ENCODE peak calls at places on chromosomes 4 and X, in ten cellular contexts. One of them, this sample, is unnamed. For H3K36me3, the result is how much of the 10 kb centered on the place peaks cover.

GRCh38 chr4:98838977-98839618 is 89.8 kb downstream of the EIF4E start:
- DNase-seq in HCT116: peak
- DNase-seq in gastrocnemius medialis: no peak
- DNase-seq in stomach: no peak
- DNase-seq in mesendoderm: peak
- DNase-seq in neural progenitor cell: no peak
- DNase-seq in CD4-positive, alpha-beta memory T cell: no peak
- DNase-seq in pancreas: no peak
- DNase-seq in CD8-positive, alpha-beta T cell: no peak
- DNase-seq in adipocyte: no peak
- DNase-seq in this sample: no peak

GRCh38 chr4:74366367-74366891 is 1.5 kb downstream of the EREG start:
- DNase-seq in mesendoderm: no peak
- DNase-seq in neural progenitor cell: no peak
- DNase-seq in CD8-positive, alpha-beta T cell: no peak
- DNase-seq in pancreas: no peak
- DNase-seq in gastrocnemius medialis: no peak
- DNase-seq in CD4-positive, alpha-beta memory T cell: no peak
- DNase-seq in HCT116: no peak
- DNase-seq in stomach: no peak
- DNase-seq in adipocyte: no peak
- DNase-seq in this sample: no peak

GRCh38 chr4:10605746-10606482 is 78.7 kb downstream of the CLNK start:
- DNase-seq in CD4-positive, alpha-beta memory T cell: no peak
- DNase-seq in stomach: no peak
- DNase-seq in pancreas: no peak
- DNase-seq in HCT116: no peak
- DNase-seq in neural progenitor cell: no peak
- DNase-seq in CD8-positive, alpha-beta T cell: no peak
- DNase-seq in gastrocnemius medialis: no peak
- DNase-seq in mesendoderm: no peak
- DNase-seq in adipocyte: peak
- DNase-seq in this sample: no peak

GRCh38 chrX:46572295-46572936 is 1.1 kb upstream of the CHST7 start:
- DNase-seq in mesendoderm: no peak
- DNase-seq in pancreas: no peak
- DNase-seq in CD8-positive, alpha-beta T cell: no peak
- DNase-seq in CD4-positive, alpha-beta memory T cell: peak
- DNase-seq in HCT116: no peak
- DNase-seq in stomach: no peak
- DNase-seq in neural progenitor cell: no peak
- DNase-seq in gastrocnemius medialis: no peak
- DNase-seq in adipocyte: no peak
- DNase-seq in this sample: peak

GRCh38 chrX:134512566-134512965 is 52.6 kb downstream of the HPRT1 start:
- DNase-seq in CD4-positive, alpha-beta memory T cell: no peak
- DNase-seq in pancreas: no peak
- DNase-seq in CD8-positive, alpha-beta T cell: no peak
- DNase-seq in gastrocnemius medialis: no peak
- DNase-seq in mesendoderm: peak
- DNase-seq in neural progenitor cell: no peak
- DNase-seq in HCT116: peak
- DNase-seq in adipocyte: peak
- DNase-seq in stomach: no peak
- DNase-seq in this sample: peak

GRCh38 chr4:184845367-184846011 is 19.7 kb upstream of the ACSL1 start:
- DNase-seq in neural progenitor cell: no peak
- DNase-seq in adipocyte: peak
- DNase-seq in HCT116: no peak
- DNase-seq in mesendoderm: no peak
- DNase-seq in gastrocnemius medialis: no peak
- DNase-seq in CD4-positive, alpha-beta memory T cell: no peak
- DNase-seq in stomach: no peak
- DNase-seq in CD8-positive, alpha-beta T cell: no peak
- DNase-seq in pancreas: no peak
- DNase-seq in this sample: no peak

GRCh38 chrX:16892504-16893362 is 22.6 kb upstream of the RBBP7 start:
- DNase-seq in gastrocnemius medialis: peak
- DNase-seq in neural progenitor cell: peak
- DNase-seq in CD4-positive, alpha-beta memory T cell: peak
- DNase-seq in HCT116: peak
- DNase-seq in CD8-positive, alpha-beta T cell: peak
- DNase-seq in stomach: peak
- DNase-seq in adipocyte: peak
- DNase-seq in mesendoderm: peak
- DNase-seq in pancreas: no peak
- DNase-seq in this sample: peak

GRCh38 chr4:115965588-115965987 is 852.2 kb upstream of the NDST4 start:
- DNase-seq in CD4-positive, alpha-beta memory T cell: no peak
- DNase-seq in CD8-positive, alpha-beta T cell: no peak
- DNase-seq in adipocyte: no peak
- DNase-seq in pancreas: no peak
- DNase-seq in gastrocnemius medialis: no peak
- DNase-seq in neural progenitor cell: no peak
- DNase-seq in stomach: no peak
- DNase-seq in HCT116: no peak
- DNase-seq in mesendoderm: no peak
- DNase-seq in this sample: no peak

GRCh38 chr4:56080384-56080783 is 131.6 kb downstream of the CEP135 start:
- DNase-seq in adipocyte: no peak
- DNase-seq in stomach: no peak
- DNase-seq in neural progenitor cell: no peak
- DNase-seq in mesendoderm: no peak
- DNase-seq in pancreas: no peak
- DNase-seq in gastrocnemius medialis: no peak
- DNase-seq in CD4-positive, alpha-beta memory T cell: no peak
- DNase-seq in HCT116: no peak
- DNase-seq in CD8-positive, alpha-beta T cell: no peak
- DNase-seq in this sample: no peak

GRCh38 chrX:150438165-150438564 is 75.0 kb downstream of the MAMLD1 start:
- DNase-seq in pancreas: no peak
- DNase-seq in stomach: no peak
- DNase-seq in mesendoderm: no peak
- DNase-seq in gastrocnemius medialis: no peak
- DNase-seq in adipocyte: peak
- DNase-seq in CD4-positive, alpha-beta memory T cell: no peak
- DNase-seq in neural progenitor cell: no peak
- DNase-seq in HCT116: no peak
- DNase-seq in CD8-positive, alpha-beta T cell: no peak
- DNase-seq in this sample: no peak

GRCh38 chr4:95181446-95182306 is 367.1 kb downstream of the UNC5C start:
- DNase-seq in pancreas: no peak
- DNase-seq in CD8-positive, alpha-beta T cell: no peak
- DNase-seq in neural progenitor cell: peak
- DNase-seq in stomach: no peak
- DNase-seq in adipocyte: no peak
- DNase-seq in HCT116: no peak
- DNase-seq in CD4-positive, alpha-beta memory T cell: peak
- DNase-seq in gastrocnemius medialis: no peak
- DNase-seq in mesendoderm: peak
- DNase-seq in this sample: no peak

GRCh38 chr4:148270600-148270999 is 171.6 kb downstream of the NR3C2 start:
- DNase-seq in HCT116: no peak
- DNase-seq in CD8-positive, alpha-beta T cell: no peak
- DNase-seq in neural progenitor cell: no peak
- DNase-seq in CD4-positive, alpha-beta memory T cell: no peak
- DNase-seq in pancreas: no peak
- DNase-seq in stomach: no peak
- DNase-seq in gastrocnemius medialis: no peak
- DNase-seq in mesendoderm: no peak
- DNase-seq in adipocyte: no peak
- DNase-seq in this sample: no peak

GRCh38 chrX:87693204-87693603 is 175.6 kb downstream of the KLHL4 start:
- DNase-seq in mesendoderm: no peak
- DNase-seq in neural progenitor cell: no peak
- DNase-seq in pancreas: no peak
- DNase-seq in HCT116: no peak
- DNase-seq in gastrocnemius medialis: no peak
- DNase-seq in stomach: no peak
- DNase-seq in CD8-positive, alpha-beta T cell: no peak
- DNase-seq in adipocyte: no peak
- DNase-seq in CD4-positive, alpha-beta memory T cell: no peak
- DNase-seq in this sample: no peak

GRCh38 chr4:139050436-139050835 is 34.9 kb downstream of the NOCT start:
- DNase-seq in CD4-positive, alpha-beta memory T cell: no peak
- DNase-seq in gastrocnemius medialis: no peak
- DNase-seq in neural progenitor cell: no peak
- DNase-seq in pancreas: no peak
- DNase-seq in adipocyte: peak
- DNase-seq in HCT116: no peak
- DNase-seq in mesendoderm: no peak
- DNase-seq in stomach: no peak
- DNase-seq in CD8-positive, alpha-beta T cell: no peak
- DNase-seq in this sample: no peak

GRCh38 chr4:109912706-109913621 is at the start of gene EGF:
- DNase-seq in stomach: no peak
- DNase-seq in CD8-positive, alpha-beta T cell: no peak
- DNase-seq in adipocyte: peak
- DNase-seq in CD4-positive, alpha-beta memory T cell: no peak
- DNase-seq in HCT116: no peak
- DNase-seq in neural progenitor cell: peak
- DNase-seq in gastrocnemius medialis: no peak
- DNase-seq in mesendoderm: peak
- DNase-seq in pancreas: no peak
- DNase-seq in this sample: no peak

GRCh38 chr4:53763813-53764597 is 172.7 kb upstream of the LNX1 start:
- DNase-seq in neural progenitor cell: peak
- DNase-seq in CD8-positive, alpha-beta T cell: no peak
- DNase-seq in pancreas: no peak
- DNase-seq in CD4-positive, alpha-beta memory T cell: no peak
- DNase-seq in HCT116: no peak
- DNase-seq in gastrocnemius medialis: no peak
- DNase-seq in adipocyte: peak
- DNase-seq in mesendoderm: peak
- DNase-seq in stomach: no peak
- DNase-seq in this sample: no peak

GRCh38 chr4:45650545-45650944 is 473.3 kb downstream of the GABRG1 start:
- DNase-seq in pancreas: no peak
- DNase-seq in adipocyte: no peak
- DNase-seq in stomach: no peak
- DNase-seq in HCT116: no peak
- DNase-seq in neural progenitor cell: no peak
- DNase-seq in mesendoderm: no peak
- DNase-seq in CD4-positive, alpha-beta memory T cell: no peak
- DNase-seq in CD8-positive, alpha-beta T cell: no peak
- DNase-seq in gastrocnemius medialis: no peak
- DNase-seq in this sample: no peak

GRCh38 chr4:1249731-1250526 is 999 bp upstream of the CTBP1 start:
- DNase-seq in CD4-positive, alpha-beta memory T cell: peak
- DNase-seq in adipocyte: no peak
- DNase-seq in stomach: no peak
- DNase-seq in neural progenitor cell: no peak
- DNase-seq in mesendoderm: no peak
- DNase-seq in pancreas: peak
- DNase-seq in CD8-positive, alpha-beta T cell: peak
- DNase-seq in HCT116: no peak
- DNase-seq in gastrocnemius medialis: no peak
- DNase-seq in this sample: peak
- H3K36me3 ChIP-seq in CD4-positive, alpha-beta memory T cell: under half
- H3K36me3 ChIP-seq in adipocyte: under half
- H3K36me3 ChIP-seq in stomach: under half
- H3K36me3 ChIP-seq in neural progenitor cell: under half
- H3K36me3 ChIP-seq in mesendoderm: under half
- H3K36me3 ChIP-seq in pancreas: under half
- H3K36me3 ChIP-seq in CD8-positive, alpha-beta T cell: under half
- H3K36me3 ChIP-seq in HCT116: under half
- H3K36me3 ChIP-seq in gastrocnemius medialis: under half
- H3K36me3 ChIP-seq in this sample: under half

DNA sequence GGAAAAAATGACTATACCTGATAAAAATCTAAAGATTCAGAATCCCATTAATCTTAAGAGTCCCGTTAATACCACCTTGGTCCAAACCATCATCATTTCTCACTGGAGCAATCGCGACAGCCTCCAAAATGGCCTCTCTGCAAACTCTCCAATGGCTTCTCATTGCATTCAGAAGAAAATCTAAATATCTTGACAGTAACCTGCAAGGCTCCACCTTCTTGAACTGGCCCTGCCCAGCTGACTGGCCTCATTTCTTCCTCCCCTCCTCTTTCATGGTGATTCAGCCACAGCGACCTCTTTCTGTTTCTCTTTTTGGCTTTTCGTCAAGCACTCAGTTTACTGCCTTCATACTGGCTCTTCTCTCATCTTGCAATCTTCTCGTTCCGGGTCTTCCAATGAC is 56.2 kb upstream of the GPRIN3 start:
- DNase-seq in HCT116: no peak
- DNase-seq in CD4-positive, alpha-beta memory T cell: no peak
- DNase-seq in pancreas: no peak
- DNase-seq in gastrocnemius medialis: no peak
- DNase-seq in CD8-positive, alpha-beta T cell: no peak
- DNase-seq in mesendoderm: no peak
- DNase-seq in neural progenitor cell: no peak
- DNase-seq in stomach: no peak
- DNase-seq in adipocyte: no peak
- DNase-seq in this sample: no peak
- H3K36me3 ChIP-seq in HCT116: under half
- H3K36me3 ChIP-seq in CD4-positive, alpha-beta memory T cell: under half
- H3K36me3 ChIP-seq in pancreas: under half
- H3K36me3 ChIP-seq in gastrocnemius medialis: under half
- H3K36me3 ChIP-seq in CD8-positive, alpha-beta T cell: under half
- H3K36me3 ChIP-seq in mesendoderm: under half
- H3K36me3 ChIP-seq in neural progenitor cell: under half
- H3K36me3 ChIP-seq in stomach: under half
- H3K36me3 ChIP-seq in adipocyte: under half
- H3K36me3 ChIP-seq in this sample: under half

GRCh38 chr4:42048394-42048793 is 58.1 kb downstream of the SLC30A9 start:
- DNase-seq in neural progenitor cell: no peak
- DNase-seq in CD8-positive, alpha-beta T cell: no peak
- DNase-seq in gastrocnemius medialis: no peak
- DNase-seq in stomach: no peak
- DNase-seq in pancreas: no peak
- DNase-seq in mesendoderm: no peak
- DNase-seq in adipocyte: peak
- DNase-seq in CD4-positive, alpha-beta memory T cell: no peak
- DNase-seq in HCT116: no peak
- DNase-seq in this sample: no peak

GRCh38 chr4:42050850-42051249 is 60.5 kb downstream of the SLC30A9 start:
- DNase-seq in gastrocnemius medialis: no peak
- DNase-seq in stomach: no peak
- DNase-seq in mesendoderm: no peak
- DNase-seq in CD4-positive, alpha-beta memory T cell: no peak
- DNase-seq in pancreas: no peak
- DNase-seq in neural progenitor cell: no peak
- DNase-seq in HCT116: no peak
- DNase-seq in adipocyte: no peak
- DNase-seq in CD8-positive, alpha-beta T cell: no peak
- DNase-seq in this sample: no peak
- H3K36me3 ChIP-seq in gastrocnemius medialis: under half
- H3K36me3 ChIP-seq in stomach: under half
- H3K36me3 ChIP-seq in mesendoderm: under half
- H3K36me3 ChIP-seq in CD4-positive, alpha-beta memory T cell: under half
- H3K36me3 ChIP-seq in pancreas: under half
- H3K36me3 ChIP-seq in neural progenitor cell: under half
- H3K36me3 ChIP-seq in HCT116: under half
- H3K36me3 ChIP-seq in adipocyte: under half
- H3K36me3 ChIP-seq in CD8-positive, alpha-beta T cell: under half
- H3K36me3 ChIP-seq in this sample: under half

DNA sequence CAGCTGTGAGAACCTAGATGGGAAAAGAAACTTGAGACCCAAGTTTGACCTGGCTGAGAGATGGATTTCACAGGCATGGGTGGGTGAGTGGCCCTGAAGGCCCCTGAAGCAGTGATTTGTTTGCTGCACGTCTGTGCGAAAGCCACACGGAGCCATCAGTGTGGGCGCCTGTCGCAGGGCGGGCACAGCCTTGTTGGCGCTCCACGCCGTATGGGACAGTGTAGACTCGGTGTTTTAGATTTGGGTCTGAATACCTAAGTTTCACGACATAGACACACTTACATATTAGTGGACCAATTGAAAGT is 21.9 kb upstream of the UVSSA start:
- DNase-seq in CD8-positive, alpha-beta T cell: no peak
- DNase-seq in mesendoderm: no peak
- DNase-seq in HCT116: no peak
- DNase-seq in stomach: no peak
- DNase-seq in neural progenitor cell: no peak
- DNase-seq in CD4-positive, alpha-beta memory T cell: no peak
- DNase-seq in gastrocnemius medialis: no peak
- DNase-seq in adipocyte: no peak
- DNase-seq in pancreas: peak
- DNase-seq in this sample: no peak
- H3K36me3 ChIP-seq in CD8-positive, alpha-beta T cell: under half
- H3K36me3 ChIP-seq in mesendoderm: under half
- H3K36me3 ChIP-seq in HCT116: under half
- H3K36me3 ChIP-seq in stomach: under half
- H3K36me3 ChIP-seq in neural progenitor cell: under half
- H3K36me3 ChIP-seq in CD4-positive, alpha-beta memory T cell: under half
- H3K36me3 ChIP-seq in gastrocnemius medialis: under half
- H3K36me3 ChIP-seq in adipocyte: half or more
- H3K36me3 ChIP-seq in pancreas: under half
- H3K36me3 ChIP-seq in this sample: under half

This sample was measured in Karpas-422.